ENCODE peak calls at places on chromosomes 2 and 18, in nine cellular contexts. L, E, G, F, R, D, Q, V and I are unnamed samples.

GRCh38 chr2:224401641-224402342 is at the start of gene FAM124B:
- DNase-seq in L (peak), E (peak), G (peak), F (peak), R (no peak), D (peak), Q (no peak), V (no peak), I (peak)

GRCh38 chr2:202529389-202529788 is 105.4 kb upstream of the FAM117B start:
- DNase-seq in L (no peak), E (peak), G (no peak), F (no peak), R (no peak), D (no peak), Q (no peak), V (no peak), I (no peak)

GRCh38 chr2:74527741-74528140 is 1.7 kb upstream of the DQX1 start:
- DNase-seq in L (no peak), E (no peak), G (no peak), F (no peak), R (no peak), D (no peak), Q (no peak), V (no peak), I (no peak)

GRCh38 chr18:46333371-46334199 is 229.4 kb downstream of the HAUS1 start:
- DNase-seq in L (no peak), E (peak), G (no peak), F (peak), R (peak), D (no peak), Q (no peak), V (peak), I (no peak)

GRCh38 chr18:45860971-45861370 is 35.5 kb downstream of the SIGLEC15 start:
- DNase-seq in L (no peak), E (no peak), G (no peak), F (no peak), R (no peak), D (no peak), Q (no peak), V (no peak), I (no peak)

GRCh38 chr18:673769-674168 is 16.3 kb downstream of the TYMS start:
- DNase-seq in L (no peak), E (no peak), G (no peak), F (no peak), R (no peak), D (no peak), Q (no peak), V (no peak), I (no peak)

GRCh38 chr2:222301296-222301997 is 2.6 kb upstream of the PAX3 start:
- DNase-seq in L (no peak), E (no peak), G (no peak), F (no peak), R (no peak), D (no peak), Q (no peak), V (no peak), I (no peak)

GRCh38 chr2:56334622-56335021 is 150.8 kb downstream of the CCDC85A start:
- DNase-seq in L (no peak), E (no peak), G (no peak), F (no peak), R (no peak), D (no peak), Q (no peak), V (no peak), I (no peak)

GRCh38 chr18:45103319-45104070 is 422.8 kb downstream of the SETBP1 start:
- DNase-seq in L (no peak), E (no peak), G (no peak), F (no peak), R (no peak), D (no peak), Q (no peak), V (no peak), I (no peak)

GRCh38 chr18:58896734-58897508 is 32.2 kb downstream of the ZNF532 start:
- DNase-seq in L (no peak), E (no peak), G (no peak), F (no peak), R (no peak), D (no peak), Q (no peak), V (no peak), I (no peak)

GRCh38 chr2:145284551-145284950 is 764.6 kb upstream of the ZEB2 start:
- DNase-seq in L (peak), E (no peak), G (no peak), F (no peak), R (no peak), D (no peak), Q (no peak), V (no peak), I (no peak)

GRCh38 chr18:79579807-79580480 is 99.7 kb upstream of the CTDP1 start:
- DNase-seq in L (no peak), E (no peak), G (no peak), F (no peak), R (no peak), D (peak), Q (no peak), V (no peak), I (peak)

GRCh38 chr2:105449083-105449482 is 50.2 kb upstream of the FHL2 start:
- DNase-seq in L (no peak), E (no peak), G (no peak), F (no peak), R (no peak), D (no peak), Q (no peak), V (no peak), I (no peak)

GRCh38 chr2:79887747-79888374 is 375.0 kb downstream of the CTNNA2 start:
- DNase-seq in L (peak), E (peak), G (peak), F (peak), R (peak), D (no peak), Q (peak), V (peak), I (no peak)

GRCh38 chr2:44200759-44201158 is 32.1 kb downstream of the PPM1B start:
- DNase-seq in L (no peak), E (no peak), G (no peak), F (no peak), R (no peak), D (no peak), Q (no peak), V (no peak), I (no peak)

GRCh38 chr18:28690836-28691835 is 514.2 kb upstream of the CDH2 start:
- DNase-seq in L (peak), E (no peak), G (no peak), F (no peak), R (no peak), D (no peak), Q (no peak), V (no peak), I (no peak)

GRCh38 chr2:58291726-58292430 is 50.8 kb upstream of the FANCL start:
- DNase-seq in L (no peak), E (no peak), G (no peak), F (no peak), R (no peak), D (no peak), Q (no peak), V (no peak), I (no peak)

GRCh38 chr2:240569998-240570530 is 1.8 kb downstream of the RNPEPL1 start:
- DNase-seq in L (no peak), E (no peak), G (no peak), F (peak), R (no peak), D (peak), Q (no peak), V (peak), I (no peak)

GRCh38 chr2:206311026-206311425 is 36.6 kb downstream of the ZDBF2 start:
- DNase-seq in L (no peak), E (no peak), G (no peak), F (no peak), R (no peak), D (no peak), Q (no peak), V (no peak), I (no peak)

GRCh38 chr2:44949329-44950151 is 8.0 kb downstream of the SIX3 start:
- DNase-seq in L (no peak), E (peak), G (peak), F (peak), R (no peak), D (no peak), Q (no peak), V (peak), I (no peak)

GRCh38 chr2:231104115-231104713 is 20.6 kb downstream of the HTR2B start:
- DNase-seq in L (peak), E (peak), G (no peak), F (peak), R (peak), D (peak), Q (peak), V (peak), I (peak)

GRCh38 chr2:103161456-103162289 is 399.8 kb downstream of the TMEM182 start:
- DNase-seq in L (no peak), E (peak), G (peak), F (peak), R (peak), D (no peak), Q (peak), V (peak), I (no peak)

GRCh38 chr2:109204412-109204811 is 75.4 kb downstream of the SH3RF3 start:
- DNase-seq in L (no peak), E (no peak), G (no peak), F (no peak), R (no peak), D (no peak), Q (no peak), V (peak), I (no peak)

GRCh38 chr2:189648846-189649529 is 12.3 kb upstream of the ASNSD1 start:
- DNase-seq in L (no peak), E (peak), G (peak), F (no peak), R (no peak), D (no peak), Q (no peak), V (no peak), I (no peak)

GRCh38 chr2:23545391-23545790 is 160.4 kb downstream of the KLHL29 start:
- DNase-seq in L (peak), E (no peak), G (no peak), F (no peak), R (peak), D (no peak), Q (no peak), V (no peak), I (no peak)
- TF ChIP-seq CTCF in L (no peak), E (no peak), G (peak), F (no peak), R (no peak), D (no peak), Q (no peak), V (no peak), I (no peak)

DNA sequence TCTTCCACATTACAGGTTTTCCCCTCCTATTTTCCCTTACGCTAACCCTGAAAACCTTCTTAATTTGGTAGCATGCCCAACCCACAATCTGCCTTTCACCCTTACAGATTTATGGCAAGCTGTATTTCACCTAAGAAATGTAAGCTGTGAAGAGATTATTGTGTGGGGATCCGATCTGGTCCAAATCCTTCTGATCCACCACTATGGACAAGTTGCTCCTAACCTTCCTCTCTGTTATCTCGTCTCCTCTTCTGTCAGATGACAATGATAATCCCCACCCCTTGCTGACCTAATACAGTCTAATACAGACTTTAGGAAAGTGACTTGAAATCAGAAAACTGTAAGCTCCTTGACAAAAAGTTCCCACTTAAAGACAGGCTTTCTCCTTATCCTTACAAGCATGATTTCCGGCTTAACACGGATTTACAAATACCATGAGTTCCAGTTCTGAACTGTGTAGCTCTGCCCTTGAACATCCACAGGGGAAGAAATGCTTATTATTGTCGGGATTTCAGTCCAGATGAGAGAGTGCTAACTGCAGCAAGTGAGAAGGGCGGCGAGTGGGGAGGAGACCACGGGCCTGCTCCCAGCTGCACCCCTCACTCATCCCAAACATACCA is 73.0 kb downstream of the LRRC30 start:
- DNase-seq in L (no peak), E (no peak), G (peak), F (no peak), R (no peak), D (no peak), Q (no peak), V (no peak), I (no peak)
- TF ChIP-seq CTCF in L (no peak), E (no peak), G (no peak), F (no peak), R (no peak), D (no peak), Q (no peak), V (no peak), I (no peak)

GRCh38 chr18:22517356-22517755 is 99.6 kb upstream of the CTAGE1 start:
- DNase-seq in L (no peak), E (peak), G (no peak), F (no peak), R (no peak), D (no peak), Q (no peak), V (no peak), I (no peak)
- TF ChIP-seq CTCF in L (no peak), E (no peak), G (no peak), F (no peak), R (no peak), D (no peak), Q (no peak), V (no peak), I (no peak)

GRCh38 chr2:131037398-131038257 is 55.6 kb downstream of the FAM168B start:
- DNase-seq in L (no peak), E (no peak), G (no peak), F (peak), R (no peak), D (no peak), Q (no peak), V (no peak), I (no peak)
- TF ChIP-seq CTCF in L (no peak), E (no peak), G (no peak), F (no peak), R (no peak), D (no peak), Q (no peak), V (no peak), I (no peak)

GRCh38 chr2:238793351-238793750 is 54.5 kb upstream of the TWIST2 start:
- DNase-seq in L (no peak), E (peak), G (no peak), F (no peak), R (no peak), D (no peak), Q (no peak), V (no peak), I (no peak)
- TF ChIP-seq CTCF in L (no peak), E (no peak), G (no peak), F (no peak), R (no peak), D (no peak), Q (no peak), V (no peak), I (no peak)

GRCh38 chr2:24026233-24026632 is 16.3 kb downstream of the MFSD2B start:
- DNase-seq in L (no peak), E (no peak), G (no peak), F (no peak), R (no peak), D (no peak), Q (no peak), V (no peak), I (no peak)

GRCh38 chr2:24022324-24022974 is 12.6 kb downstream of the MFSD2B start:
- DNase-seq in L (no peak), E (no peak), G (no peak), F (no peak), R (no peak), D (no peak), Q (no peak), V (no peak), I (no peak)

GRCh38 chr2:24025264-24025663 is 15.4 kb downstream of the MFSD2B start:
- DNase-seq in L (no peak), E (no peak), G (no peak), F (no peak), R (no peak), D (no peak), Q (no peak), V (no peak), I (no peak)

GRCh38 chr2:24022975-24023575 is 13.2 kb downstream of the MFSD2B start:
- DNase-seq in L (no peak), E (no peak), G (no peak), F (no peak), R (no peak), D (no peak), Q (no peak), V (no peak), I (no peak)

GRCh38 chr2:24024018-24024417 is 14.1 kb downstream of the MFSD2B start:
- DNase-seq in L (peak), E (peak), G (no peak), F (no peak), R (no peak), D (no peak), Q (no peak), V (no peak), I (no peak)
- TF ChIP-seq CTCF in L (peak), E (peak), G (peak), F (no peak), R (no peak), D (no peak), Q (no peak), V (no peak), I (no peak)

GRCh38 chr2:215952860-215953637 is 60.3 kb downstream of the MREG start:
- DNase-seq in L (no peak), E (no peak), G (no peak), F (no peak), R (no peak), D (no peak), Q (no peak), V (no peak), I (no peak)

GRCh38 chr2:215951558-215951957 is 61.8 kb downstream of the MREG start:
- DNase-seq in L (no peak), E (no peak), G (no peak), F (no peak), R (no peak), D (no peak), Q (no peak), V (no peak), I (no peak)

GRCh38 chr2:215948051-215948450 is 65.3 kb downstream of the MREG start:
- DNase-seq in L (no peak), E (no peak), G (no peak), F (no peak), R (no peak), D (no peak), Q (no peak), V (no peak), I (no peak)

GRCh38 chr2:215946581-215946980 is 66.8 kb downstream of the MREG start:
- DNase-seq in L (no peak), E (no peak), G (no peak), F (no peak), R (no peak), D (no peak), Q (no peak), V (no peak), I (no peak)

DNA sequence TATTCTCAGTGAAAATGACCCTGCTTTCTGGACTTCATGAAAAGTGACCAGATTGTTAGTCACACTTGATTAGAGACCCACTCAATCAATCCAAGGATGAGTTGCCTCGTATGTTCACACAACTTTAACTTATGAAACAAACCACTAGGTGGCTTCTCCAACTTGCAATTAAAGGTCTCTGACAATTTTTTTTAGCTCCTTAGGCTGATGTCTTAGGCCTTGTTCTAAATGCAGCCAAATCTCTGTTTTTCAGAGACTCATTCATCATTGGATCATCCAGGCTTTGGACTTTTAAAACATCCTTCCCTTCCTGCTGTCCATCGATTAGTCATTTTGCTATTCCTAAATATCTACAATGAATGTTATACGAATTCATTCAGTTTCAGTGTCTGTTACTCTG is 63.3 kb downstream of the MREG start:
- DNase-seq in L (peak), E (peak), G (no peak), F (no peak), R (peak), D (no peak), Q (no peak), V (peak), I (no peak)
- TF ChIP-seq CTCF in L (peak), E (peak), G (peak), F (peak), R (peak), D (peak), Q (peak), V (peak), I (no peak)